ENCODE peak calls at places on chromosomes 1 and 21, in four cellular contexts. V is CD8-positive, alpha-beta memory T cell; N is BJ; C is naive thymus-derived CD4-positive, alpha-beta T cell. S is an unnamed sample.

GRCh38 chr1:245881767-245882391 is 625.2 kb downstream of the SMYD3 start:
- DNase-seq in V (no peak), N (no peak), C (no peak), S (no peak)

GRCh38 chr1:187157552-187157951 is 328.8 kb downstream of the PLA2G4A start:
- DNase-seq in V (no peak), N (no peak), C (no peak), S (no peak)

GRCh38 chr1:7265771-7266371 is 480.6 kb downstream of the CAMTA1 start:
- DNase-seq in V (no peak), N (peak), C (no peak), S (peak)

GRCh38 chr1:230332429-230333088 is 93.6 kb downstream of the PGBD5 start:
- DNase-seq in V (no peak), N (no peak), C (no peak), S (no peak)

GRCh38 chr1:194300776-194301175 is 1114.4 kb upstream of the B3GALT2 start:
- DNase-seq in V (no peak), N (no peak), C (no peak), S (no peak)

GRCh38 chr1:62131093-62131725 is 63.4 kb upstream of the L1TD1 start:
- DNase-seq in V (no peak), N (no peak), C (no peak), S (peak)

GRCh38 chr1:90753556-90753955 is 36.5 kb upstream of the BARHL2 start:
- DNase-seq in V (no peak), N (no peak), C (no peak), S (no peak)

GRCh38 chr21:16324630-16325029 is 594.8 kb downstream of the USP25 start:
- DNase-seq in V (no peak), N (no peak), C (no peak), S (no peak)

GRCh38 chr1:65235867-65236805 is 73.2 kb upstream of the DNAJC6 start:
- DNase-seq in V (peak), N (no peak), C (no peak), S (no peak)

GRCh38 chr1:14590781-14591180 is 7.7 kb upstream of the KAZN start:
- DNase-seq in V (no peak), N (no peak), C (no peak), S (no peak)

GRCh38 chr1:196056966-196057365 is 551.3 kb downstream of the KCNT2 start:
- DNase-seq in V (no peak), N (no peak), C (no peak), S (no peak)

GRCh38 chr1:177571076-177571475 is 398.8 kb downstream of the SEC16B start:
- DNase-seq in V (no peak), N (no peak), C (no peak), S (no peak)

GRCh38 chr1:181128592-181129497 is 40.3 kb downstream of the IER5 start:
- DNase-seq in V (no peak), N (no peak), C (no peak), S (no peak)

GRCh38 chr1:3597599-3597964 is 13.7 kb downstream of the MEGF6 start:
- DNase-seq in V (no peak), N (no peak), C (peak), S (peak)

GRCh38 chr1:149917590-149918144 is at the start of gene SV2A:
- DNase-seq in V (peak), N (no peak), C (no peak), S (peak)

GRCh38 chr21:21807598-21807903 is 809.3 kb downstream of the NCAM2 start:
- DNase-seq in V (no peak), N (no peak), C (no peak), S (no peak)

GRCh38 chr1:58060548-58061170 is 485.9 kb downstream of the OMA1 start:
- DNase-seq in V (no peak), N (no peak), C (no peak), S (no peak)

GRCh38 chr1:96843601-96844000 is 122.0 kb downstream of the PTBP2 start:
- DNase-seq in V (no peak), N (no peak), C (no peak), S (no peak)

GRCh38 chr1:96843196-96843595 is 121.6 kb downstream of the PTBP2 start:
- DNase-seq in V (no peak), N (peak), C (no peak), S (no peak)

GRCh38 chr1:96845464-96845863 is 123.9 kb downstream of the PTBP2 start:
- DNase-seq in V (no peak), N (no peak), C (no peak), S (peak)

GRCh38 chr1:96840396-96840795 is 118.8 kb downstream of the PTBP2 start:
- DNase-seq in V (no peak), N (peak), C (no peak), S (no peak)

DNA sequence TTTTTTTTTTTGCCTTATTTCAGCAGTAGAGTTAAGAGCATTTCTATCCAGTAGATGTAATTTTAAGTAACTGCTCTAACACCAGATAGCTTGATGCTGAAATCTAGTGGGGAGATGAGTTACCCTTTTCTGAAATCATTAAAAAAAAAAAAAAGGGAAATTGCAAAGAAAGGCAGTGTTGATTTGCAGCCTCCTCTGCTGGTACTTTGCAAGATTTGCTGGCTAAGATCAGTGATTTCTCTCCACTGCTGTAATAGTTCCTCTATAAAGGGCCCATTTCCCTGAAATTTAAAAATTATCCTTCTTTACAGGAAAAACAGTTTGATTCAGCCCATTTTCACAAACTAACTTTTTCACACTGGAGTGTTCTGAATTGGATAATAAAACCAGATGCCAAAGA is 120.6 kb downstream of the PTBP2 start:
- DNase-seq in V (no peak), N (no peak), C (no peak), S (no peak)
- H3K4me3 ChIP-seq in V (no peak), N (no peak), C (no peak), S (no peak)

DNA sequence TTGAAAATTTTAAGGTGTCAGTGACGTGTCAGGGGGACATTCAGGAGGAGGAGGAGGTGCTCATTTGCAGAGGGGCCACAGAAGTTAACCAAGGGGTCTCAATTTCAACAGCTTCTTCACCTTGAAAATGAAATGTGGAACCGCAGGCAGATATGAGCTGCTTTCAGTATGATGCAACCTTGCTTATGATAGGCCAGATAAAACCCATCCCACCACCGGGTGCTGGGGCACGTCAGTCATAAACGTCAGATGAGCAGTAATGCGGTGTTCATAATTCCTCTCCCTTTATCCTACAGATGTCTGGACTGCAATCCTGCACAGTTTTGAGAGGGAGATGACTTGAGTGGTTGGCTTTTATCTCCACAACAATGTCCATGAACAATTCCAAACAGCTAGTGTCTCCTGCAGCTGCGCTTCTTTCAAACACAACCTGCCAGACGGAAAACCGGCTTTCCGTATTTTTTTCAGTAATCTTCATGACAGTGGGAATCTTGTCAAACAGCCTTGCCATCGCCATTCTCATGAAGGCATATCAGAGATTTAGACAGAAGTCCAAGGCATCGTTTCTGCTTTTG is 1.7 kb downstream of the PTGFR start:
- DNase-seq in V (no peak), N (no peak), C (no peak), S (peak)
- H3K4me3 ChIP-seq in V (no peak), N (peak), C (no peak), S (no peak)

GRCh38 chr1:10675813-10676212 is 120.6 kb downstream of the CASZ1 start:
- DNase-seq in V (no peak), N (no peak), C (no peak), S (no peak)
- H3K4me3 ChIP-seq in V (no peak), N (no peak), C (no peak), S (no peak)

GRCh38 chr1:217370757-217371156 is 260.1 kb downstream of the GPATCH2 start:
- DNase-seq in V (no peak), N (no peak), C (no peak), S (no peak)
- H3K4me3 ChIP-seq in V (no peak), N (no peak), C (no peak), S (no peak)

DNA sequence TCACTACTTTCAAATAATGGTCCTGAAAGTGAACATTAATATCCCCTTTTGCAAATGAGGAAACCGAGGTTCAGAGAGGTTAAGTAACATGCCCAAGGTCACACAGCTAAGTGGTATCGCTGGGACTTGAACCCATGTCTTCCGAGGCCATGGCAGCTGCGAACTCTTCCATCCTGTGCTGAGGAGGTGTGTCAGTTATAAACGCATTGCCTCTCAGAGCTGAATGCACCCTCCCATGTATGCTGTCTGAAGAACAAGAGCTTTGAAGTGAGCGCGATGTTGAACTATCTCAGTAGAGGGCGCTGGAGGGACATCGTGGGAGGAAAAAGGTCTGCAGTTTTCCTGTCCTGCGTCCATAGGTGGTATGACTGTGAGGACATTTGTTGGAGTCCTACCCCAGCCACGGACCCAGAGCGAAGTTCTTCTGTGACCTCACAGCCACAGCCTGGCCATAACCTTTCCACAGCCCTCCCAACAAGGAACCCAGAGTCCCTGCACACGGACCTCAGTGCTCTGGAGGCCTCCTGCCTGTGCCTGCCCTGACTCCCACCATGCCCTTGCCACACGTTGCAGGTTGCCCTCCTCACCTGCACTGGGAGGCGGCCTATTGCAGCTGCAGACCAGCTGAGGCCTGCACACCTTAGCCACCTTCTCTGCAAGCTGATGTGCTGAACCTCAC is 7.5 kb downstream of the MYOC start:
- DNase-seq in V (peak), N (peak), C (peak), S (peak)
- H3K4me3 ChIP-seq in V (no peak), N (no peak), C (no peak), S (no peak)

GRCh38 chr1:244322181-244322580 is 129.5 kb downstream of the ADSS2 start:
- DNase-seq in V (no peak), N (no peak), C (no peak), S (no peak)

GRCh38 chr1:244319283-244320132 is 132.2 kb downstream of the ADSS2 start:
- DNase-seq in V (peak), N (peak), C (no peak), S (peak)

GRCh38 chr1:244324176-244324883 is 127.4 kb downstream of the ADSS2 start:
- DNase-seq in V (no peak), N (no peak), C (no peak), S (no peak)

GRCh38 chr1:244325056-244325764 is 126.5 kb downstream of the ADSS2 start:
- DNase-seq in V (no peak), N (no peak), C (no peak), S (no peak)

DNA sequence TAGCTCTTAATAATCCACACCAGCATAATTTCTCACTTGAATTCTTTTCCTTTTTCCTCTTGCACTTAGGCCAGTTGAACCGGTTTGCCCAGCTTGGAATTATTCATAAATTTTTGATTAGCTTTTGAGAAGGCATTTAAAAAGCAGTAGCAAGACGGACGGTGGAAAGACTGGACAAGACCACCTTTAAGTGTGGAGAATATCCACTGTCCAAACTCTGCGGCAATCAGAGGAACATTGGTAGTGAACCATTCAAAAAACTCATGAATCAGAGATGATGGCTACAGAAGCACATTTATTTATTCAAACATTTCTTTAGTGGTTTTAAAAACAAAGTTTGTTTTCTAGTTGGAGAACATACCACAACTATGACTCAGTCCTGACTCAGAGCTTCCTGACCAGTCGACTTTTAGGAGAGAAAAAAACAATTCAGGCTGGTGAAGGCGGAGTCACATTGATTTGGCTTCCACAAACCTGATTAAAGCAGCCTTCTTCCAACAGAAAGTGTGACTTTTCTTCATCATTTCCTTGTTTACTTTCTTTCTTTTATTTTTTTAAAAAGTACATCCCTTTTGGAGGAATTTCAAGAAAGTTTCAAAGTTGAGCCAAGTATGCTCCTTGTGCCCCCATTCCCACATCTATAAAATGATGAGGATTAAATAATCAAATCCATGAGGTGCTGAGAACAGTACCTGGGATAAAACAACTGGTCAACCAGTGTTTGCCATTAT is 128.8 kb downstream of the ADSS2 start:
- DNase-seq in V (no peak), N (peak), C (no peak), S (no peak)
- H3K4me3 ChIP-seq in V (no peak), N (no peak), C (no peak), S (no peak)

GRCh38 chr1:63321788-63322247 is 549 bp upstream of the FOXD3 start:
- DNase-seq in V (peak), N (no peak), C (no peak), S (no peak)
- H3K4me3 ChIP-seq in V (peak), N (peak), C (peak), S (peak)

DNA sequence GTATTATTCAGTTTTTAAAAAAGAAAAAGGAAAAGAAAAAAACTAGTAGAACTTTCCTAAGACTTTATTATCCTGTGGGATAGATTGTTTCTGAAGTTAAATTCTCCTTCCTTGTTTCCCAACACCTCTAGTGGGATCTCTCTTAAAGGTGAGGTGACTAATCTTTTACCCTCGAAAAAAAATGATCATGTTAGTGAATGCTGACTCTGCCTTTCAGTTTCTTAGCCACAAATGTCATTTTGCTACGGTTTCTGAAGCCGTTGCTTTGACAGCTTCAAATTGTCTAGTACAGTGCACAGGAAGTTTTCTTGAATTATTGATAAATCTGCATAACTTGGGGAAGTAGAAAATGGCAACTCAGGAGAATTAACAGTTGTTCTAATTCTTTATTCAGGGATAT is 13.0 kb upstream of the NEK7 start:
- DNase-seq in V (no peak), N (no peak), C (no peak), S (no peak)
- H3K4me3 ChIP-seq in V (no peak), N (no peak), C (no peak), S (no peak)

GRCh38 chr1:27572019-27572678 is 31.8 kb downstream of the AHDC1 start:
- DNase-seq in V (no peak), N (no peak), C (no peak), S (no peak)

GRCh38 chr1:27571439-27572018 is 32.4 kb downstream of the AHDC1 start:
- DNase-seq in V (no peak), N (no peak), C (no peak), S (no peak)

GRCh38 chr1:27570383-27570755 is 33.6 kb downstream of the AHDC1 start:
- DNase-seq in V (no peak), N (no peak), C (no peak), S (no peak)

GRCh38 chr1:27569506-27570382 is 34.2 kb downstream of the AHDC1 start:
- DNase-seq in V (no peak), N (no peak), C (no peak), S (no peak)

DNA sequence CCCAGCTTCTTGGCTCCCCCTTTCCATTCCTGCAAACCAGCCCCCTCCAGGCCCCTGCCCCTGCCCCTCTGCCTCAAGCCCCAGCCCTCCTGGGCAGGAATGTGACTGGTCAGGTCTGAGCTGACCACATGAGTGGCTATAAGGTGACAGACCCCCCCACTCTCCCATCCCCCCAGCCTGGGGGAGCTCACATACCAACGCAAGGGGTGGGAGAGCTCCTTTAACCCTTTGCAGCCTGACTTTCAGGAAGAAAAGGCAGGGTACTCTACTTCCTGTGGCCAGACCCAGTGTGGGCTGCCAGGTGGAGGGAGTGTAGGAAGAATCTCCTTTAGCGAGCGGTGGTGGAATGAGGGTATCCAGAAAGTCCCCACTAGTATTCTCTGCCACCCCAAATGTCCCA is 33.1 kb downstream of the AHDC1 start:
- DNase-seq in V (no peak), N (no peak), C (no peak), S (no peak)
- H3K4me3 ChIP-seq in V (no peak), N (no peak), C (no peak), S (no peak)